ENCODE peak calls at places on chromosomes 1 and 21, in seven cellular contexts. J, N, K, S, A, U and R are unnamed samples.

GRCh38 chr1:66050123-66050522 is 257.4 kb downstream of the PDE4B start:
- DNase-seq in J (no peak), N (no peak), K (no peak), S (no peak), A (no peak), U (no peak), R (no peak)

GRCh38 chr1:109787845-109788605 is 24.3 kb upstream of the EPS8L3 start:
- DNase-seq in J (no peak), N (no peak), K (no peak), S (peak), A (peak), U (no peak), R (no peak)

GRCh38 chr1:5889901-5890300 is 102.3 kb downstream of the NPHP4 start:
- DNase-seq in J (no peak), N (no peak), K (no peak), S (no peak), A (no peak), U (no peak), R (no peak)

GRCh38 chr1:117633423-117633822 is 27.6 kb downstream of the TENT5C start:
- DNase-seq in J (no peak), N (no peak), K (no peak), S (no peak), A (no peak), U (no peak), R (no peak)

GRCh38 chr21:38950388-38951094 is 144.8 kb downstream of the ETS2 start:
- DNase-seq in J (no peak), N (peak), K (no peak), S (peak), A (peak), U (no peak), R (peak)

GRCh38 chr1:198465201-198466144 is 75.0 kb downstream of the ATP6V1G3 start:
- DNase-seq in J (no peak), N (peak), K (peak), S (no peak), A (no peak), U (peak), R (no peak)

GRCh38 chr1:192998536-192998935 is 60.6 kb downstream of the UCHL5 start:
- DNase-seq in J (no peak), N (peak), K (no peak), S (no peak), A (no peak), U (no peak), R (no peak)

GRCh38 chr1:234933031-234933430 is 195.6 kb downstream of the TOMM20 start:
- DNase-seq in J (no peak), N (no peak), K (no peak), S (peak), A (no peak), U (no peak), R (no peak)

GRCh38 chr1:43121251-43121650 is 50.8 kb downstream of the EBNA1BP2 start:
- DNase-seq in J (no peak), N (peak), K (peak), S (no peak), A (no peak), U (no peak), R (no peak)

GRCh38 chr1:67372136-67372535 is 58.1 kb downstream of the SERBP1 start:
- DNase-seq in J (no peak), N (peak), K (no peak), S (no peak), A (no peak), U (no peak), R (peak)

GRCh38 chr1:234206651-234207284 is 166.5 kb upstream of the COA6 start:
- DNase-seq in J (peak), N (peak), K (no peak), S (no peak), A (no peak), U (peak), R (peak)

GRCh38 chr21:35041122-35041521 is 8.0 kb downstream of the RUNX1 start:
- DNase-seq in J (no peak), N (no peak), K (no peak), S (no peak), A (no peak), U (no peak), R (no peak)

GRCh38 chr21:44347911-44348451 is 5.4 kb upstream of the TRPM2 start:
- DNase-seq in J (no peak), N (no peak), K (peak), S (no peak), A (no peak), U (no peak), R (no peak)

GRCh38 chr1:8889925-8890785 is 11.7 kb upstream of the ENO1 start:
- DNase-seq in J (peak), N (peak), K (peak), S (peak), A (peak), U (peak), R (peak)

GRCh38 chr1:201015551-201016091 is 7.9 kb downstream of the KIF21B start:
- DNase-seq in J (peak), N (peak), K (no peak), S (no peak), A (no peak), U (no peak), R (no peak)

GRCh38 chr1:238465449-238465848 is 574.7 kb upstream of the ZP4 start:
- DNase-seq in J (no peak), N (no peak), K (no peak), S (no peak), A (no peak), U (no peak), R (no peak)

GRCh38 chr1:10733474-10733873 is 63.0 kb downstream of the CASZ1 start:
- DNase-seq in J (no peak), N (no peak), K (no peak), S (no peak), A (no peak), U (no peak), R (no peak)

GRCh38 chr1:234780531-234781162 is 170.7 kb upstream of the IRF2BP2 start:
- DNase-seq in J (no peak), N (no peak), K (no peak), S (no peak), A (no peak), U (no peak), R (no peak)

GRCh38 chr1:51622455-51622913 is 5.6 kb downstream of the OSBPL9 start:
- DNase-seq in J (peak), N (peak), K (peak), S (peak), A (peak), U (peak), R (peak)

GRCh38 chr1:36118805-36119204 is 6.2 kb downstream of the COL8A2 start:
- DNase-seq in J (no peak), N (no peak), K (no peak), S (no peak), A (no peak), U (no peak), R (no peak)

GRCh38 chr1:247829651-247830050 is 5.7 kb upstream of the OR14A16 start:
- DNase-seq in J (no peak), N (no peak), K (no peak), S (no peak), A (no peak), U (no peak), R (no peak)

GRCh38 chr1:85200367-85200869 is 398 bp downstream of the SYDE2 start:
- DNase-seq in J (peak), N (peak), K (peak), S (peak), A (peak), U (no peak), R (peak)

GRCh38 chr1:181181792-181182585 is 93.5 kb downstream of the IER5 start:
- DNase-seq in J (no peak), N (no peak), K (peak), S (no peak), A (no peak), U (no peak), R (no peak)

GRCh38 chr1:183022202-183023145 is 746 bp upstream of the LAMC1 start:
- DNase-seq in J (peak), N (peak), K (no peak), S (peak), A (peak), U (peak), R (peak)

GRCh38 chr21:37297364-37297763 is 30.2 kb upstream of the VPS26C start:
- DNase-seq in J (no peak), N (no peak), K (no peak), S (no peak), A (no peak), U (no peak), R (no peak)

GRCh38 chr1:66383168-66383567 is 150.8 kb upstream of the SGIP1 start:
- DNase-seq in J (no peak), N (no peak), K (no peak), S (no peak), A (no peak), U (no peak), R (no peak)

GRCh38 chr1:222697858-222698257 is 14.4 kb downstream of the AIDA start:
- DNase-seq in J (no peak), N (no peak), K (no peak), S (no peak), A (no peak), U (peak), R (no peak)

GRCh38 chr1:232316864-232317263 is 313.1 kb downstream of the SIPA1L2 start:
- DNase-seq in J (no peak), N (no peak), K (no peak), S (no peak), A (no peak), U (no peak), R (no peak)

GRCh38 chr1:35506960-35507901 is 50.0 kb downstream of the KIAA0319L start:
- DNase-seq in J (no peak), N (no peak), K (no peak), S (no peak), A (no peak), U (no peak), R (no peak)

GRCh38 chr1:40848530-40849189 is 13.5 kb downstream of the CITED4 start:
- DNase-seq in J (peak), N (peak), K (peak), S (peak), A (peak), U (peak), R (peak)